ENCODE peak calls at places on chromosomes 5 and 9, in four cellular contexts. I is IMR-90, R is lower lobe of right lung, Y is GM23338. V is an unnamed sample. For H3K27me3, the result is how much of the 10 kb centered on the place peaks cover.

GRCh38 chr9:116691607-116692006 is 4.5 kb downstream of the TRIM32 start:
- DNase-seq in I (no peak), R (no peak), Y (no peak), V (no peak)

GRCh38 chr5:167819406-167819805 is 472.0 kb upstream of the WWC1 start:
- DNase-seq in I (no peak), R (no peak), Y (no peak), V (no peak)

GRCh38 chr5:368162-369084 is 46.9 kb downstream of the AHRR start:
- DNase-seq in I (peak), R (peak), Y (no peak), V (peak)

GRCh38 chr9:22144226-22144625 is 135.1 kb upstream of the CDKN2B start:
- DNase-seq in I (peak), R (no peak), Y (no peak), V (no peak)

GRCh38 chr5:174401793-174402192 is 322.6 kb upstream of the MSX2 start:
- DNase-seq in I (no peak), R (no peak), Y (no peak), V (no peak)

GRCh38 chr5:178196986-178197385 is 7.3 kb upstream of the HNRNPAB start:
- DNase-seq in I (no peak), R (no peak), Y (peak), V (no peak)

GRCh38 chr9:34328983-34329832 is at the start of the genes KIF24 and NUDT2:
- DNase-seq in I (peak), R (peak), Y (peak), V (peak)

GRCh38 chr5:123450641-123451421 is 27.6 kb upstream of the CEP120 start:
- DNase-seq in I (no peak), R (no peak), Y (no peak), V (no peak)

GRCh38 chr9:504921-505821 is 290.5 kb downstream of the DOCK8 start:
- DNase-seq in I (no peak), R (peak), Y (peak), V (no peak)

GRCh38 chr9:131274674-131275331 is 1.5 kb downstream of the FAM78A start:
- DNase-seq in I (no peak), R (peak), Y (no peak), V (no peak)

GRCh38 chr5:100900142-100900795 is 2.8 kb downstream of the ST8SIA4 start:
- DNase-seq in I (no peak), R (peak), Y (peak), V (peak)

GRCh38 chr5:45288746-45289145 is 407.4 kb downstream of the HCN1 start:
- DNase-seq in I (no peak), R (no peak), Y (peak), V (no peak)

GRCh38 chr5:98483301-98483700 is 290.2 kb upstream of the RGMB start:
- DNase-seq in I (peak), R (no peak), Y (no peak), V (no peak)

GRCh38 chr5:65946198-65946745 is 19.9 kb downstream of the ERBIN start:
- DNase-seq in I (peak), R (no peak), Y (no peak), V (no peak)

GRCh38 chr5:138946831-138947560 is 71.9 kb upstream of the LRRTM2 start:
- DNase-seq in I (no peak), R (no peak), Y (no peak), V (no peak)

DNA sequence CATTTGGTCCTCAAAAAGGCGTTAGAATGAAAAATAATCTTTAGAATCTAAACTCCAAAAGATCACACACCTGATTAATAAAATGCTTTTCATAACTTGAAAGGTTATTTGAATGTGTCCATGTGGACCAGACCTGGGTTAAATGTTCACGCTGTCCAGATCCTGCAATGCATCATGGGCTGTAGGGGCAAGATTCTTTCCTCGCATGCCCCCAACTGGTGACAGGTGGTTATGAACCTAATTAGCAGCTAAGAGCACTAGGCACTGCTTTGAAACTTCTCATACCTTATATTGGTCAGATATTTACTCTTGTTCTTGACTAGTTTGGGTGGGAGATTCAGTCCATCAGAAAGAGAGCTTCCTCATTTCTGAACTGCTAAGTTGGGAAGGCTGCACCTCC is 19.3 kb upstream of the PIP5K1B start:
- DNase-seq in I (no peak), R (no peak), Y (peak), V (no peak)
- H3K4me3 ChIP-seq in I (no peak), R (no peak), Y (no peak), V (no peak)

GRCh38 chr9:127707766-127708165 is 978 bp downstream of the CFAP157 start:
- DNase-seq in I (no peak), R (no peak), Y (peak), V (no peak)
- TF ChIP-seq CTCF in I (no peak), R (no peak), Y (peak), V (no peak)

DNA sequence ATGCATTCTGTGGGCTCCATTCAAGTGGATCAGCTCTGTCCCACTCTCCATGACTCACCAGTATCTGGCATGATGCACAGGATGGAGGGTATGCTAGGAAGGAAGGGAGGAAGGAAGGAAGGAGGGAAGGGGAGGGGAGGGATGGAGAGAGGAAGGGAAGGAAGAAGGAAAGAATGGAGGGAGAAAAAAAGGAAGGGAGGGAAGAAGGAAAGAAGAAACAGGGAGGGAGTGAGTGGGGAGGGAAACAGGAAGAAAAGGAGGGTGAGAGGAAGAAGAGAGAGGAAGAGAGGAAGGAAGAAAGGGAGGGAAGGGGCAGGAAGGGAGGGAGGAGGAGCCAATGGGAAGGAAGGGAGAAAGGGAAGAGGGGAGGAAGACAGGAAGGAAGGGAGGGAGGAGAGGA is 5.3 kb upstream of the BARHL1 start:
- DNase-seq in I (no peak), R (no peak), Y (no peak), V (no peak)
- H3K27me3 ChIP-seq in I (half or more), R (half or more), Y (half or more), V (half or more)

DNA sequence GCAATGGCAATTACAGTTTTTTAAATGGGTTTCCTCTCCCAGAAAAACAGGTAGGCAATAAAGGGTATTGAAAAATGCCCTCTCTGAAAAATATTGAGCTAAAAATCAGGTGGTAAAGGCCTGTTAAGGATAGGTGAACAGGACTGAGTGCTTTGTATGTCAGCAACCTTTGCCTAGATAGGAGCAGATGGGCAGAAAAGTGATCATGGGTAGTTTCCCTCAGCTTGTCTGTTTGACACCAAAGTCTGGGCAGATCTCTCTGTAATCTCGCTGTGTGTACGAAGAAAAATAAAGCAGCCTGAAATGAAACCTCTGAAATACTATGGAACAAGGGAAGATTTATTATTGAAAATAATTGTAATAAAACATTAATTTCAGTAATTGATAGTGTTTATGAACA is 15.8 kb downstream of the RNF180 start:
- DNase-seq in I (no peak), R (no peak), Y (no peak), V (no peak)
- H3K4me3 ChIP-seq in I (no peak), R (no peak), Y (no peak), V (no peak)

GRCh38 chr5:86880785-86881492 is 263.2 kb downstream of the COX7C start:
- DNase-seq in I (peak), R (no peak), Y (peak), V (peak)
- TF ChIP-seq CTCF in I (peak), R (peak), Y (peak), V (peak)

GRCh38 chr5:80568251-80568650 is 1.8 kb downstream of the ANKRD34B start:
- DNase-seq in I (no peak), R (no peak), Y (no peak), V (no peak)

GRCh38 chr5:80569961-80570786 is at the start of gene ANKRD34B:
- DNase-seq in I (no peak), R (peak), Y (peak), V (no peak)

GRCh38 chr5:80576383-80576782 is 6.3 kb upstream of the ANKRD34B start:
- DNase-seq in I (no peak), R (no peak), Y (no peak), V (no peak)

GRCh38 chr5:80569086-80569960 is 757 bp downstream of the ANKRD34B start:
- DNase-seq in I (no peak), R (no peak), Y (peak), V (no peak)

DNA sequence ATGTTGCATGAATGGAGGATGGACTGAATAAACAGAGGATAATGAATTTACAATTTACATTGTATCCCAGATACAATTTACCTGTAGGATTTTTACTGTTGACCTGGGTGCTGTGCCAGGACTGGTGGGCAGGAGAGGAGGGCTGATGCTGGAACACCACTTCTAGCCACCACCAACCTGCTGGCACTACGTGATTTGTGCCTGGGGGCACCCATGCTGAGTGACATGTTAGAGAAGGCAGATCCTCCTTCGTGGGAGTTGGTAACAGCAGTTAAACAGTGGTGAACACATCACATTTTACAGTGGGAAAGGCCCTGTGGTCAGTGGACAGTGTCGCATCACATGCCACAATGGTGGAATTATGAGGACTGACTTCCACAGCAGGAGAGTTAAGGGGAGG is 3.0 kb upstream of the ANKRD34B start:
- DNase-seq in I (no peak), R (no peak), Y (no peak), V (no peak)
- H3K27me3 ChIP-seq in I (half or more), R (under half), Y (under half), V (under half)

GRCh38 chr9:121902483-121903135 is 190.5 kb downstream of the TTLL11 start:
- DNase-seq in I (peak), R (no peak), Y (no peak), V (peak)
- H3K4me3 ChIP-seq in I (no peak), R (no peak), Y (no peak), V (no peak)

GRCh38 chr5:169577966-169578365 is 5.6 kb upstream of the SPDL1 start:
- DNase-seq in I (no peak), R (no peak), Y (peak), V (no peak)
- TF ChIP-seq CTCF in I (peak), R (peak), Y (peak), V (peak)

V was measured in brain microvascular endothelial cell.